ENCODE peak calls at places on chromosomes 11 and 22, in four cellular contexts. P, E, B and D are unnamed samples.

GRCh38 chr11:130449996-130450419 is 1.6 kb downstream of the ADAMTS15 start:
- DNase-seq in B (peak), E (no peak), P (no peak), D (peak)

GRCh38 chr11:95877288-95877687 is 46.6 kb downstream of the MTMR2 start:
- DNase-seq in E (no peak), B (no peak), P (no peak), D (no peak)

GRCh38 chr11:19071255-19071654 is 10.7 kb upstream of the MRGPRX2 start:
- DNase-seq in P (peak), B (peak), E (peak), D (peak)

GRCh38 chr11:114964676-114965214 is 286.4 kb downstream of the NXPE2 start:
- DNase-seq in E (no peak), B (no peak), P (no peak), D (no peak)

GRCh38 chr11:104092744-104093143 is 56.3 kb downstream of the DDI1 start:
- DNase-seq in B (no peak), P (no peak), E (no peak), D (no peak)

GRCh38 chr22:41528132-41528766 is 16.0 kb downstream of the POLR3H start:
- DNase-seq in P (no peak), B (no peak), E (no peak), D (no peak)

GRCh38 chr22:37302617-37303555 is 20.6 kb downstream of the CYTH4 start:
- DNase-seq in B (no peak), P (no peak), E (no peak), D (no peak)

GRCh38 chr11:73249858-73250773 is 22.0 kb upstream of the P2RY6 start:
- DNase-seq in E (no peak), B (no peak), P (no peak), D (no peak)

GRCh38 chr11:114399490-114399889 is 821 bp downstream of the C11orf71 start:
- DNase-seq in P (no peak), E (no peak), B (no peak), D (no peak)

GRCh38 chr11:109747839-109748238 is 325.8 kb downstream of the C11orf87 start:
- DNase-seq in E (no peak), P (no peak), B (no peak), D (peak)

GRCh38 chr22:31897842-31898241 is 46.5 kb upstream of the YWHAH start:
- DNase-seq in P (no peak), E (no peak), B (no peak), D (no peak)

GRCh38 chr11:46387919-46388618 is 3.5 kb downstream of the CHRM4 start:
- DNase-seq in E (no peak), B (no peak), P (no peak), D (no peak)

GRCh38 chr11:68505596-68505995 is 45.0 kb downstream of the PPP6R3 start:
- DNase-seq in E (no peak), B (no peak), P (no peak), D (no peak)

GRCh38 chr11:84136926-84137325 is 850.8 kb upstream of the CCDC90B start:
- DNase-seq in B (no peak), P (peak), E (no peak), D (no peak)

GRCh38 chr11:72235351-72236057 is 8.5 kb downstream of the PHOX2A start:
- DNase-seq in P (no peak), E (no peak), B (no peak), D (no peak)

GRCh38 chr22:29306830-29307657 is 594 bp downstream of the GAS2L1 start:
- DNase-seq in P (peak), E (no peak), B (peak), D (peak)

GRCh38 chr22:49400136-49400865 is 427.4 kb downstream of the BRD1 start:
- DNase-seq in B (no peak), P (no peak), E (no peak), D (no peak)

GRCh38 chr11:117877120-117877784 is 794 bp upstream of the FXYD6 start:
- DNase-seq in B (peak), E (no peak), P (no peak), D (no peak)

GRCh38 chr11:103396237-103396636 is 287.0 kb downstream of the DYNC2H1 start:
- DNase-seq in P (no peak), E (no peak), B (no peak), D (no peak)

GRCh38 chr11:113994077-113994954 is 19.4 kb downstream of the HTR3A start:
- DNase-seq in E (peak), B (no peak), P (no peak), D (peak)

GRCh38 chr11:124868322-124869274 is 3.4 kb downstream of the ROBO3 start:
- DNase-seq in E (no peak), P (no peak), B (no peak), D (no peak)

GRCh38 chr11:106306942-106307341 is 229.5 kb downstream of the AASDHPPT start:
- DNase-seq in E (no peak), B (no peak), P (no peak), D (no peak)

GRCh38 chr11:33835143-33835878 is 56.6 kb downstream of the LMO2 start:
- DNase-seq in P (no peak), B (no peak), E (no peak), D (no peak)

GRCh38 chr11:46273511-46274205 is 3.8 kb upstream of the CREB3L1 start:
- DNase-seq in P (peak), B (no peak), E (no peak), D (peak)

GRCh38 chr11:72848846-72849466 is 34.7 kb downstream of the ATG16L2 start:
- DNase-seq in B (peak), P (no peak), E (no peak), D (peak)

GRCh38 chr22:30294066-30294465 is 4.8 kb upstream of the CASTOR1 start:
- DNase-seq in P (no peak), B (no peak), E (no peak), D (no peak)

GRCh38 chr11:86230196-86230813 is 14.2 kb upstream of the EED start:
- DNase-seq in P (no peak), B (no peak), E (no peak), D (no peak)

GRCh38 chr22:39123811-39124668 is 27.0 kb downstream of the APOBEC3H start:
- DNase-seq in B (no peak), E (no peak), P (no peak), D (no peak)

GRCh38 chr11:57434640-57435546 is 8.0 kb upstream of the SLC43A3 start:
- DNase-seq in E (no peak), P (no peak), B (no peak), D (peak)

GRCh38 chr22:31260474-31260856 is 31.8 kb downstream of the PIK3IP1 start:
- DNase-seq in B (no peak), E (no peak), P (no peak), D (no peak)

GRCh38 chr11:16350125-16350524 is 6.2 kb downstream of the SOX6 start:
- DNase-seq in E (no peak), P (no peak), B (no peak), D (no peak)

GRCh38 chr11:64876835-64877341 is 1.5 kb downstream of the EHD1 start:
- DNase-seq in P (no peak), B (peak), E (no peak), D (no peak)

GRCh38 chr22:49966716-49967332 is 6.3 kb downstream of the PIM3 start:
- DNase-seq in E (no peak), P (peak), B (peak), D (peak)